ENCODE peak calls at places on chromosome 2, in nine cellular contexts. D is A549, C is HepG2, G is K562, W is GM12878, U is H1, F is suprapubic skin, S is stomach, R is tibial nerve. B is an unnamed sample.

GRCh38 chr2:97664636-97664970 is 759 bp upstream of the ACTR1B start:
- DNase-seq in W (no peak), G (no peak), U (no peak), C (no peak), S (no peak), R (no peak), D (peak; percentile 69), F (no peak), B (peak; percentile 26)

GRCh38 chr2:220510668-220511067 is 883.2 kb downstream of the SLC4A3 start:
- DNase-seq in S (no peak), D (no peak), F (no peak), G (no peak), R (no peak), W (no peak), C (no peak), U (no peak), B (no peak)

GRCh38 chr2:69559696-69560482 is 83.7 kb downstream of the AAK1 start:
- DNase-seq in W (no peak), S (no peak), U (peak; percentile 15), G (peak; percentile 56), D (peak; percentile 84), C (peak; percentile 86), F (no peak), R (no peak), B (no peak)

GRCh38 chr2:187499941-187500532 is 52.0 kb upstream of the CALCRL start:
- DNase-seq in F (no peak), W (no peak), R (peak; percentile 88), S (peak; percentile 63), U (no peak), G (peak; percentile 57), C (peak; percentile 66), D (peak; percentile 74), B (peak; percentile 57)

GRCh38 chr2:226953826-226954225 is 118.0 kb downstream of the RHBDD1 start:
- DNase-seq in R (no peak), G (no peak), W (no peak), S (no peak), C (no peak), F (no peak), D (no peak), U (no peak), B (no peak)

GRCh38 chr2:169345507-169346120 is 16.7 kb downstream of the LRP2 start:
- DNase-seq in W (no peak), R (no peak), S (no peak), C (no peak), F (no peak), U (no peak), G (no peak), D (no peak), B (no peak)

GRCh38 chr2:191150451-191151314 is at the start of gene STAT4:
- DNase-seq in C (no peak), D (peak; percentile 67), U (peak; percentile 25), R (peak; percentile 26), F (no peak), W (peak; percentile 45), G (no peak), S (peak; percentile 62), B (peak; percentile 81)

GRCh38 chr2:182952741-182953450 is 85.4 kb downstream of the NCKAP1 start:
- DNase-seq in W (no peak), U (no peak), S (no peak), G (no peak), R (no peak), F (no peak), D (no peak), C (no peak), B (no peak)

GRCh38 chr2:137467246-137467862 is 496.9 kb upstream of the HNMT start:
- DNase-seq in W (peak; percentile 1), F (no peak), C (peak; percentile 23), S (no peak), G (peak; percentile 14), R (peak; percentile 26), U (peak; percentile 3), D (peak; percentile 29), B (peak; percentile 43)

GRCh38 chr2:212032032-212032431 is 506.6 kb downstream of the ERBB4 start:
- DNase-seq in U (no peak), G (no peak), F (no peak), C (no peak), R (no peak), W (no peak), D (no peak), S (no peak), B (no peak)

GRCh38 chr2:136051001-136051724 is 65.7 kb upstream of the DARS1 start:
- DNase-seq in R (no peak), C (no peak), G (no peak), W (no peak), S (no peak), F (no peak), D (no peak), U (no peak), B (no peak)

DNA sequence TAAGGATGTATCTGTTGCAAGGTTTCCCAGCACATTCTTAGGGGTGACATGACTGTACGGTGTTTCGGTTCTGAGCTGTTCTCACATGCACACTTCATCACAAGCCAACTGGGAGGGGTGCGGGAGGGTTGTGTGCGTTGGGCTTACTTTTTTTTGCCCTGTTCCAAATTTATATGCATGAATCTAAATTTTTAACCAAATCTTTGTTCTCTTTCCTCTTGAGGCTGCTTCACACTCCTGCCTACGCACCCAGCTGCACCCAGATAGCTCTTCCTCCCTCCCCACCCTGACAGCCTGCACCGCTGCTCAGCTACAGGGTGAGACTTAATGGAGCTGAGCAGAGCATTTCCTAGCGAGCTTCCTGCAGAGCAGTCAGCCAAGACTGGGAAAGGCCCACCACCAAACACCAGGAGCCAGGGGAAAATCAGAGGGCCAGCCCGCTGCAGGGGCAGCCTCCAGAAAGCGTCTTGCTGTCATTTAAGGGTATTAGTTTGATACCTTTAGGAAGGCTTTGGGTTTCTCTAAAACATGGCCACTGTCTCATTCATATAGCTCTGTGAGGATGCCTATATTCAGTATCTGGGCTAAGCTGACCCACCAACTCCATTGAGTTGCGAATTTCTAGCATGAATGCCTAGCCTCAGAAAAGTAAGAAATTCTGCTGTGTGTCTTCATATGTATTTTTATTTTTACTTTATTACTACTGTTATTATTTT is 84.5 kb downstream of the POU3F3 start:
- DNase-seq in G (no peak), S (no peak), F (no peak), U (no peak), C (no peak), D (no peak), R (no peak), W (peak; percentile 13), B (no peak)
- H3K4me3 ChIP-seq in G (no peak overlapping the region), S (no peak overlapping the region), F (no peak overlapping the region), U (no peak overlapping the region), C (no peak overlapping the region), D (no peak overlapping the region), R (no peak overlapping the region), W (peak overlapping the region; percentile 8), B (no peak overlapping the region)

DNA sequence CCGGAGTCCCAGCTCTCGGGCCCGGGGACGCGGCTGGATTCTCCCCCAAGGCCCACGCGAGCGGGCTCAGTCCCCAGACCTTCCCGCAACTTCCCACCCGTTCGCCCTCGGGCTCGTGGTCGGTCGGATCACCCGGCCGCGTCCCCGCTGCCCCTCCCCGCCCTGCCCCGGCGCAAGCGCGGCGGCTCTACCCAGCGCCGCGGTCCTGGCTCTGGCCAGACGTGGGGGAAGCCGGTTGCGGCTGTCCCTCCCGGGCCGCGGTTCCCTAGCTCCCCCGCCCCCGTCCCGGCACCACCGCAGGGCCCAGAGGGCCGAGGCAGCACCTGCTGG is 353 bp downstream of the NFE2L2 start:
- DNase-seq in D (peak; percentile 53), F (no peak), R (no peak), U (no peak), S (peak; percentile 36), G (peak; percentile 81), C (no peak), W (no peak), B (peak; percentile 43)
- TF ChIP-seq EP300 in D (no peak), F (no peak), R (no peak), U (no peak), S (no peak), G (no peak), C (no peak), W (no peak), B (no peak)

GRCh38 chr2:240818543-240819403 is 1.2 kb downstream of the KIF1A start:
- DNase-seq in F (peak; percentile 69), W (no peak), R (no peak), S (peak; percentile 20), G (no peak), U (no peak), C (no peak), D (no peak), B (no peak)

GRCh38 chr2:240819404-240820013 is 510 bp downstream of the KIF1A start:
- DNase-seq in U (no peak), R (no peak), F (no peak), G (no peak), C (no peak), D (no peak), W (no peak), S (peak; percentile 13), B (no peak)

GRCh38 chr2:240820607-240821428 is 799 bp upstream of the KIF1A start:
- DNase-seq in D (peak; percentile 44), U (no peak), C (no peak), R (no peak), F (no peak), G (no peak), S (peak; percentile 24), W (no peak), B (no peak)

GRCh38 chr2:240821429-240821778 is 1.4 kb upstream of the KIF1A start:
- DNase-seq in D (no peak), F (no peak), W (no peak), U (no peak), C (no peak), S (no peak), R (no peak), G (no peak), B (no peak)

DNA sequence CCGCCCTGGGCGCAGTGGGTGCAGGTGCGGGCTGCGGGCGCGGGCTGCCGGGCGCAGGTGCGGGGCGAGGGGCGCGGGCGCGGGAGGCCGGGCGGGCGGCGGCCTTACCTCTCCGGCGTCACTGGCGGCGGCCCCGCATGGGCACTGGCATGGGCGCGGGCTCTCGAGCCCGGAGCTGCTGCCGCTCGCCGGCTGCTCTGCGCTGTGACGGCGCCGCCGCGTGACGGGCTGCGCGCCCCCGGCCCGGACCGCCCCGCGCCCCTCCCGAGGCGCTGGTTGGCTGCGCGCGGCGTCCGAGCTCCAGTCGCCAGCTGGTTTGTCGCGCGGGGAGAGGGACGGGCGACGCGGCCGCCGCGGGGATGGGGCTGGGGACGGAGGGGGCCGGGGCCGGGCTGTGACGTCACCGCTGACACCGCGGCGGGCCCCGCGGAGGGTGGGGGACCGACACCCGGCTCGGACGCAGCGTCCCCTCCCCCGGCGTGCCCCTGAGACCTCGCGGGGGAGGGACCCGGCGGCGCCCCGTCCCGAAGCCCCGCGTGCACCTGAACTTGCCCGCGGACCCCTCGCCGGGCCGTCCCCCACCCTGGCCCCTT is at the start of gene KIF1A:
- DNase-seq in W (no peak), G (no peak), R (no peak), F (peak; percentile 57), U (no peak), S (peak; percentile 33), C (no peak), D (no peak), B (no peak)
- H3K4me3 ChIP-seq in W (no peak within 1 kb of the TSS), G (no peak within 1 kb of the TSS), R (peak within 1 kb of the TSS; percentile 26), F (peak within 1 kb of the TSS; percentile 40), U (peak within 1 kb of the TSS; percentile 69), S (peak within 1 kb of the TSS; percentile 44), C (no peak within 1 kb of the TSS), D (peak within 1 kb of the TSS; percentile 58), B (no peak within 1 kb of the TSS)

GRCh38 chr2:62770629-62771028 is 65.1 kb downstream of the EHBP1 start:
- DNase-seq in W (no peak), C (no peak), S (no peak), F (no peak), D (no peak), G (no peak), R (no peak), U (no peak), B (no peak)

GRCh38 chr2:62775367-62775668 is 69.8 kb downstream of the EHBP1 start:
- DNase-seq in G (no peak), D (no peak), U (no peak), F (no peak), C (no peak), W (no peak), R (no peak), S (no peak), B (no peak)

GRCh38 chr2:62774555-62775366 is 69.2 kb downstream of the EHBP1 start:
- DNase-seq in W (peak; percentile 17), G (peak; percentile 18), U (no peak), F (no peak), C (peak; percentile 78), S (no peak), D (peak; percentile 83), R (peak; percentile 74), B (no peak)
- TF ChIP-seq EP300 in W (no peak), G (no peak), U (no peak), F (no peak), C (no peak), S (no peak), D (no peak), R (no peak), B (no peak)

B was measured in transverse colon.